ENCODE peak calls at places on chromosome 20, in nine cellular contexts. T, K, P, Z, J, G, R, N and Q are unnamed samples. For H3K9me3 and H3K27me3, the result is how much of the 10 kb centered on the place peaks cover.

GRCh38 chr20:60201198-60201597 is 243.0 kb downstream of the CDH26 start:
- DNase-seq in T (no peak), K (no peak), P (no peak), Z (no peak), J (no peak), G (no peak), R (no peak), N (no peak), Q (no peak)

GRCh38 chr20:53070714-53071392 is 98.7 kb downstream of the TSHZ2 start:
- DNase-seq in T (peak), K (no peak), P (no peak), Z (no peak), J (no peak), G (no peak), R (no peak), N (no peak), Q (no peak)

GRCh38 chr20:57458400-57459160 is 66.4 kb downstream of the CTCFL start:
- DNase-seq in T (peak), K (peak), P (peak), Z (no peak), J (no peak), G (no peak), R (peak), N (no peak), Q (no peak)

GRCh38 chr20:18922898-18923297 is 109.3 kb downstream of the SCP2D1 start:
- DNase-seq in T (no peak), K (no peak), P (no peak), Z (no peak), J (no peak), G (no peak), R (no peak), N (no peak), Q (no peak)

GRCh38 chr20:44153636-44154043 is 33.3 kb downstream of the JPH2 start:
- DNase-seq in T (peak), K (no peak), P (no peak), Z (no peak), J (no peak), G (no peak), R (no peak), N (no peak), Q (no peak)

GRCh38 chr20:42441862-42442196 is 747.9 kb downstream of the PTPRT start:
- DNase-seq in T (no peak), K (no peak), P (no peak), Z (no peak), J (no peak), G (no peak), R (no peak), N (no peak), Q (no peak)

GRCh38 chr20:60869032-60869550 is 383.0 kb upstream of the CDH4 start:
- DNase-seq in T (no peak), K (no peak), P (no peak), Z (no peak), J (no peak), G (no peak), R (no peak), N (no peak), Q (no peak)

GRCh38 chr20:34015401-34016335 is 22.0 kb downstream of the RALY start:
- DNase-seq in T (no peak), K (no peak), P (no peak), Z (no peak), J (no peak), G (peak), R (no peak), N (no peak), Q (no peak)

GRCh38 chr20:51156796-51157119 is 133.9 kb upstream of the KCNG1 start:
- DNase-seq in T (no peak), K (no peak), P (no peak), Z (no peak), J (no peak), G (no peak), R (no peak), N (no peak), Q (no peak)

GRCh38 chr20:33731693-33732165 is at the start of gene ZNF341:
- DNase-seq in T (peak), K (peak), P (peak), Z (peak), J (peak), G (peak), R (peak), N (peak), Q (peak)

GRCh38 chr20:8116067-8116811 is 15.8 kb upstream of the PLCB1 start:
- DNase-seq in T (peak), K (no peak), P (no peak), Z (no peak), J (no peak), G (no peak), R (no peak), N (no peak), Q (no peak)

GRCh38 chr20:6122873-6123649 is at the start of gene FERMT1:
- DNase-seq in T (peak), K (peak), P (no peak), Z (peak), J (no peak), G (no peak), R (peak), N (peak), Q (no peak)

GRCh38 chr20:24935140-24935539 is 13.9 kb upstream of the CST7 start:
- DNase-seq in T (no peak), K (no peak), P (no peak), Z (no peak), J (no peak), G (no peak), R (no peak), N (no peak), Q (no peak)

GRCh38 chr20:13131688-13132087 is 89.4 kb upstream of the ISM1 start:
- DNase-seq in T (no peak), K (no peak), P (no peak), Z (no peak), J (no peak), G (no peak), R (no peak), N (no peak), Q (no peak)

GRCh38 chr20:47319517-47320252 is 36.8 kb downstream of the ZMYND8 start:
- DNase-seq in T (peak), K (peak), P (peak), Z (no peak), J (no peak), G (no peak), R (no peak), N (peak), Q (no peak)
- H3K9me3 ChIP-seq in T (under half), K (under half), P (under half), Z (under half), J (under half), G (under half), R (under half), N (under half), Q (under half)

GRCh38 chr20:38302721-38303120 is 1.2 kb upstream of the BPI start:
- DNase-seq in T (no peak), K (no peak), P (no peak), Z (no peak), J (no peak), G (no peak), R (no peak), N (no peak), Q (no peak)
- H3K27ac ChIP-seq in T (no peak), K (no peak), P (no peak), Z (no peak), J (no peak), G (no peak), R (no peak), N (peak), Q (no peak)

DNA sequence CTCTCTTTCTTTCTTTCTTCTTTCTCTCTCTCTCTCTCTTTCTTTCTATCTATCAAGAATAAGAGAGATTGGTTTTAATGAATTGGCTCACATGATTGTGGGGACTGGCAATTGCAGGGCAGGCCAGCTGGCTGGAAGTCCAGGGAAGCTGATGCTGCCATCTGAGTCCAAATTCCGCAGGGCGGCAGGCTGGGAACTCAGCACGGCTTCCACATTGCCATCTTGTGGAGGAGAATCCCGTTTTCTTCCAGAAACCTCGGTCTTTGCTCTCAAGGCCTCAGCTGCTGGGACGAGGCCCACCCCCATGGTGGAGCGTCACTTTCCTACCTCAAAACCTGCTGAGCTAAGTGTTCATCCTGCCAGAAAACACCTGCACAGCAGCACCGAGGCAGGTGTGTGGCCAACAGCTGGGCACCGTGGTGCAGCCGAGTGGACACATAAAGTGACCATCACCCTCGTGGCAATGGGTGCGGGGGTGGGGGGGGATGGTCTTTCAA is 58.8 kb upstream of the SLCO4A1 start:
- DNase-seq in T (no peak), K (no peak), P (no peak), Z (no peak), J (no peak), G (no peak), R (no peak), N (no peak), Q (no peak)
- H3K27me3 ChIP-seq in T (under half), K (under half), P (half or more), Z (half or more), J (under half), G (under half), R (under half), N (under half), Q (under half)

GRCh38 chr20:62111148-62111547 is 11.1 kb upstream of the LSM14B start:
- DNase-seq in T (no peak), K (no peak), P (no peak), Z (no peak), J (no peak), G (no peak), R (no peak), N (no peak), Q (no peak)
- H3K9me3 ChIP-seq in T (under half), K (under half), P (under half), Z (under half), J (half or more), G (under half), R (under half), N (under half), Q (under half)

GRCh38 chr20:1949711-1950110 is 44.1 kb downstream of the PDYN start:
- DNase-seq in T (no peak), K (no peak), P (no peak), Z (no peak), J (no peak), G (no peak), R (no peak), N (no peak), Q (no peak)
- H3K27ac ChIP-seq in T (no peak), K (no peak), P (no peak), Z (no peak), J (no peak), G (no peak), R (no peak), N (no peak), Q (no peak)

GRCh38 chr20:48390981-48391380 is 436.8 kb downstream of the PREX1 start:
- DNase-seq in T (no peak), K (no peak), P (no peak), Z (no peak), J (no peak), G (no peak), R (no peak), N (no peak), Q (no peak)
- H3K27me3 ChIP-seq in T (under half), K (under half), P (under half), Z (under half), J (under half), G (under half), R (under half), N (under half), Q (under half)

GRCh38 chr20:56274156-56274555 is 25.6 kb downstream of the MC3R start:
- DNase-seq in T (no peak), K (no peak), P (no peak), Z (no peak), J (no peak), G (no peak), R (no peak), N (no peak), Q (no peak)

GRCh38 chr20:56268536-56268935 is 20.0 kb downstream of the MC3R start:
- DNase-seq in T (no peak), K (no peak), P (no peak), Z (no peak), J (no peak), G (no peak), R (no peak), N (no peak), Q (no peak)

GRCh38 chr20:56273491-56273890 is 25.0 kb downstream of the MC3R start:
- DNase-seq in T (no peak), K (no peak), P (no peak), Z (no peak), J (no peak), G (no peak), R (no peak), N (no peak), Q (no peak)

GRCh38 chr20:56271974-56272373 is 23.4 kb downstream of the MC3R start:
- DNase-seq in T (no peak), K (no peak), P (no peak), Z (no peak), J (no peak), G (no peak), R (no peak), N (no peak), Q (no peak)
- H3K9me3 ChIP-seq in T (under half), K (under half), P (under half), Z (under half), J (under half), G (under half), R (under half), N (under half), Q (under half)

DNA sequence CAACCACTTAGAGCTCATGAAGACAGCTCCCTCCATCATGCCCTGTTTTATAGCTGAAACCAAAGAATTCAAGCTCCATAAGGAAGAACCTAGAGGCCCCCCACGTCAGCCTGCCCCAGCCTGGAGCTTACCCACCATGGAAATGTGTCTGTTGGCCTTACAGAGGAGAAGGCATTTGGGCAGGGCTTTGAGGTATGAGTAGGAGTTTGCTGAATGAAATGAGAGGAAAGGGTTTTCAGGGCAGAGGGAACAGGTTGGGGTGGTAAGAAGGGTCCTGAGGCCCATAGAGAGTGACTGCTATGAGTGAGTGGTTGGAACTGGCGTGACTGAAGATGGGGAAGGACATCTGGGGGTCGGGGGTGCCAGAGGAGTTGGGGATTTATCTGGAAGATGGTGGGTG is 12.7 kb upstream of the GATA5 start:
- DNase-seq in T (no peak), K (no peak), P (no peak), Z (no peak), J (no peak), G (no peak), R (no peak), N (no peak), Q (no peak)
- H3K27ac ChIP-seq in T (no peak), K (no peak), P (no peak), Z (no peak), J (no peak), G (no peak), R (no peak), N (no peak), Q (no peak)

GRCh38 chr20:63492982-63493381 is 5.9 kb downstream of the EEF1A2 start:
- DNase-seq in T (no peak), K (no peak), P (no peak), Z (no peak), J (no peak), G (no peak), R (no peak), N (no peak), Q (no peak)
- H3K27me3 ChIP-seq in T (under half), K (under half), P (half or more), Z (under half), J (under half), G (under half), R (under half), N (under half), Q (under half)

GRCh38 chr20:16013631-16014030 is 559.6 kb downstream of the KIF16B start:
- DNase-seq in T (no peak), K (no peak), P (no peak), Z (no peak), J (no peak), G (no peak), R (no peak), N (no peak), Q (no peak)

GRCh38 chr20:16017656-16018055 is 555.6 kb downstream of the KIF16B start:
- DNase-seq in T (no peak), K (no peak), P (no peak), Z (no peak), J (no peak), G (no peak), R (no peak), N (no peak), Q (no peak)

GRCh38 chr20:16011519-16011918 is 561.7 kb downstream of the KIF16B start:
- DNase-seq in T (no peak), K (no peak), P (no peak), Z (no peak), J (no peak), G (no peak), R (no peak), N (no peak), Q (no peak)

GRCh38 chr20:16011061-16011460 is 562.2 kb downstream of the KIF16B start:
- DNase-seq in T (no peak), K (no peak), P (no peak), Z (no peak), J (no peak), G (no peak), R (no peak), N (no peak), Q (no peak)

DNA sequence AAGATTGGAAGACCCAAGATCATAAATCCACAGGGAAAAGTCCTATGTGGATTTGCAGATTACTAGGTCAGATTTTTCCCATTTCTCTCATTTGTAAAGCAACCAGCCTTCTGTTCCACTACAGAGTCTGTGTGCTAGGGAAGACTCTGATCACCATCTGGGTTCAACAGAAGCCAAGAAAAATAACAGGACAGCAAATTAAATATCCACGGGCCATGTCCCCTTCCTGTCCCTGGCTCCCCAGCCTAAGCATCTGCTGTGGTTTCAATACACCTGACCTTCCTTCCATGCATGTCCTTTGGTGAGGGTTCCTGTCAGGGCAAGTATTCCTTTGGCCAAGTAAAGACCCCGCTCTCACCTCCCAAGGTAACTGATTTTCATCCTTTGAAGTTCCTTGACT is 558.8 kb downstream of the KIF16B start:
- DNase-seq in T (no peak), K (no peak), P (no peak), Z (no peak), J (no peak), G (no peak), R (no peak), N (no peak), Q (no peak)
- H3K9me3 ChIP-seq in T (under half), K (under half), P (under half), Z (under half), J (under half), G (under half), R (under half), N (under half), Q (under half)